ENCODE peak calls at places on chromosomes 11 and 22, in five cellular contexts. S, F, Q, R and L are unnamed samples.

GRCh38 chr11:76830639-76831312 is 29.9 kb upstream of the ACER3 start:
- DNase-seq in S (no peak), F (peak), Q (no peak), R (no peak), L (no peak)

GRCh38 chr11:61004841-61005240 is 33.4 kb downstream of the CD6 start:
- DNase-seq in S (no peak), F (peak), Q (no peak), R (no peak), L (no peak)

GRCh38 chr22:49825944-49826602 is 1.6 kb downstream of the BRD1 start:
- DNase-seq in S (peak), F (peak), Q (peak), R (peak), L (no peak)

GRCh38 chr11:69403556-69404215 is 77.8 kb upstream of the LINC01488 start:
- DNase-seq in S (no peak), F (no peak), Q (no peak), R (no peak), L (no peak)

GRCh38 chr11:125585486-125585885 is 7.2 kb upstream of the STT3A start:
- DNase-seq in S (no peak), F (no peak), Q (no peak), R (no peak), L (no peak)

GRCh38 chr11:66159585-66159984 is 89.5 kb downstream of the PACS1 start:
- DNase-seq in S (no peak), F (peak), Q (no peak), R (no peak), L (no peak)

GRCh38 chr11:32947985-32948384 is 55.4 kb downstream of the QSER1 start:
- DNase-seq in S (no peak), F (no peak), Q (no peak), R (no peak), L (no peak)

GRCh38 chr11:102986815-102987214 is 31.3 kb upstream of the MMP13 start:
- DNase-seq in S (no peak), F (no peak), Q (no peak), R (no peak), L (no peak)

GRCh38 chr11:61543606-61544306 is 35.2 kb downstream of the LRRC10B start:
- DNase-seq in S (no peak), F (peak), Q (no peak), R (no peak), L (no peak)

GRCh38 chr22:36379593-36380361 is 8.0 kb downstream of the MYH9 start:
- DNase-seq in S (no peak), F (no peak), Q (no peak), R (peak), L (no peak)

GRCh38 chr11:64319421-64319761 is 1.5 kb downstream of the PRDX5 start:
- DNase-seq in S (no peak), F (no peak), Q (no peak), R (no peak), L (peak)

GRCh38 chr11:235180-235997 is 753 bp downstream of the SIRT3 start:
- DNase-seq in S (no peak), F (no peak), Q (no peak), R (peak), L (no peak)

GRCh38 chr11:117188620-117189081 is 10.1 kb downstream of the SIDT2 start:
- DNase-seq in S (no peak), F (no peak), Q (no peak), R (no peak), L (no peak)

GRCh38 chr11:72041364-72042058 is 38.8 kb downstream of the NUMA1 start:
- DNase-seq in S (peak), F (peak), Q (no peak), R (peak), L (no peak)

GRCh38 chr11:69682221-69682620 is 7.1 kb upstream of the LTO1 start:
- DNase-seq in S (no peak), F (no peak), Q (no peak), R (no peak), L (no peak)

GRCh38 chr11:66857234-66857926 is 516 bp downstream of the LRFN4 start:
- DNase-seq in S (no peak), F (no peak), Q (no peak), R (no peak), L (no peak)

GRCh38 chr11:65208785-65209710 is 27.3 kb downstream of the CAPN1 start:
- DNase-seq in S (no peak), F (no peak), Q (no peak), R (no peak), L (no peak)

GRCh38 chr22:42719133-42719532 is 1.5 kb downstream of the A4GALT start:
- DNase-seq in S (no peak), F (peak), Q (no peak), R (no peak), L (no peak)

GRCh38 chr22:46057206-46057605 is 80.2 kb upstream of the WNT7B start:
- DNase-seq in S (no peak), F (no peak), Q (no peak), R (no peak), L (no peak)

GRCh38 chr11:108788565-108789199 is 123.8 kb downstream of the DDX10 start:
- DNase-seq in S (no peak), F (peak), Q (no peak), R (no peak), L (no peak)

GRCh38 chr11:67117667-67118058 is 1.4 kb upstream of the KDM2A start:
- DNase-seq in S (peak), F (peak), Q (no peak), R (no peak), L (no peak)

GRCh38 chr11:83862033-83862432 is 575.9 kb upstream of the CCDC90B start:
- DNase-seq in S (no peak), F (no peak), Q (no peak), R (no peak), L (no peak)

GRCh38 chr11:134252539-134253188 is 488 bp downstream of the THYN1 start:
- DNase-seq in S (peak), F (peak), Q (no peak), R (no peak), L (no peak)

GRCh38 chr11:121372671-121373429 is 79.3 kb upstream of the SORL1 start:
- DNase-seq in S (no peak), F (no peak), Q (no peak), R (no peak), L (no peak)

GRCh38 chr11:11243790-11244469 is 109.1 kb downstream of the CSNK2A3 start:
- DNase-seq in S (peak), F (peak), Q (peak), R (no peak), L (no peak)

GRCh38 chr11:123086315-123086714 is 24.4 kb upstream of the HSPA8 start:
- DNase-seq in S (no peak), F (no peak), Q (no peak), R (no peak), L (no peak)

GRCh38 chr11:64762916-64763803 is 3.4 kb upstream of the PYGM start:
- DNase-seq in S (peak), F (peak), Q (no peak), R (no peak), L (no peak)

GRCh38 chr11:26201411-26201810 is 130.5 kb upstream of the ANO3 start:
- DNase-seq in S (no peak), F (no peak), Q (no peak), R (no peak), L (no peak)